ENCODE peak calls at places on chromosomes 11 and 22, in four cellular contexts. E, Z, C and D are unnamed samples.
A peak's percentile ranks its signal among the peaks of the same experiment; 100 is the strongest.

GRCh38 chr11:75325713-75326438 is 25.6 kb downstream of the ARRB1 start:
- DNase-seq in E (peak; percentile 62), Z (no peak), C (no peak), D (no peak)

GRCh38 chr11:109967121-109967520 is 126.1 kb upstream of the ZC3H12C start:
- DNase-seq in E (no peak), Z (no peak), C (no peak), D (no peak)

GRCh38 chr11:95835768-95836488 is 45.6 kb downstream of the CEP57 start:
- DNase-seq in E (peak; percentile 56), Z (peak; percentile 52), C (peak; percentile 80), D (peak; percentile 35)

GRCh38 chr11:25317221-25317620 is 820.4 kb downstream of the LUZP2 start:
- DNase-seq in E (no peak), Z (no peak), C (no peak), D (no peak)

GRCh38 chr11:117876341-117877119 is at the start of gene FXYD6:
- DNase-seq in E (no peak), Z (no peak), C (no peak), D (no peak)

GRCh38 chr11:69943066-69943465 is 123.8 kb upstream of the FGF3 start:
- DNase-seq in E (peak; percentile 16), Z (peak; percentile 42), C (no peak), D (peak; percentile 61)

GRCh38 chr11:93529707-93530467 is 13.3 kb downstream of the SMCO4 start:
- DNase-seq in E (peak; percentile 66), Z (no peak), C (no peak), D (no peak)

GRCh38 chr11:127454856-127455255 is 454.3 kb upstream of the KIRREL3 start:
- DNase-seq in E (no peak), Z (no peak), C (no peak), D (no peak)

GRCh38 chr22:47398491-47398890 is 636.0 kb downstream of the TBC1D22A start:
- DNase-seq in E (no peak), Z (peak; percentile 22), C (no peak), D (no peak)

GRCh38 chr11:66100272-66101037 is 30.4 kb downstream of the PACS1 start:
- DNase-seq in E (peak; percentile 79), Z (peak; percentile 52), C (peak; percentile 78), D (peak; percentile 78)

GRCh38 chr11:1760351-1761109 is 3.2 kb downstream of the CTSD start:
- DNase-seq in E (peak; percentile 92), Z (no peak), C (no peak), D (peak; percentile 90)

GRCh38 chr11:8775341-8776133 is 92.9 kb downstream of the RPL27A start:
- DNase-seq in E (no peak), Z (no peak), C (peak; percentile 65), D (no peak)

GRCh38 chr11:123622576-123622975 is 31.8 kb downstream of the SCN3B start:
- DNase-seq in E (no peak), Z (no peak), C (no peak), D (no peak)

GRCh38 chr11:123611698-123612097 is 42.7 kb downstream of the SCN3B start:
- DNase-seq in E (no peak), Z (no peak), C (no peak), D (no peak)

DNA sequence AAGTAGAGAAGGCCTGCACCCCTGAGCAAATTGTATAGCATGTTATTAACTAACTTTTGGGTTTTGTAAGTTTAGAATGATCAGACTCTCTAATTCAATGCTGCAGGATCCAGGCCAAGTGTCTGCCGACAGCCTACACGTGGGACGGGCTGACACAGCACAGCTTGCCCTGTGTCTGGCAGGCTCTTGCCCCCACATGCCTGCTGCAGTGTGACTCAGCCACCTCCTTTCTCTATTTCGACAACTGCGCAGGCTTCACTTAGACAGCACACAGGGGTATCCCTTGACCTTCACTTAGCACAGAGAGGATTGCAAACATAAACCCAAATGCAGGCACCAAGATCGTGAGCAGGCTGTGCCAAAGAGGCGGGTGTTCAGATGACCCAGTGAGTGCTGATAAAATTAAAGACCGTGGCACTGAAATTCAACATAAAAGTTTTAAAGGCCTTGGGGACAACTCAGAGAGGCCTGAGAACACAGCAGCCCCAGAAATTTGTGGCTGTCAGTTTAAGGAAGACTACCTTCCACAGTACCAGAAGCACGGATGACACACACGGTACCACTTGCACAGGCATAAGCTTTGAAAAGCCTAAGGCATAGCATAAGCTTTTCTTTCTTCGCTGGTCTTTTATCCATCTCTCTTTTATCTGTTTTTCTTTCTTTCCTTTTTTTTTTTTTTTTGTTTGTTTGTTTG is 37.8 kb downstream of the SCN3B start:
- DNase-seq in E (no peak), Z (no peak), C (peak; percentile 18), D (no peak)
- H3K27ac ChIP-seq in E (no peak overlapping the region), Z (no peak overlapping the region), C (no peak overlapping the region), D (no peak overlapping the region)

GRCh38 chr22:27746918-27747317 is 54.6 kb downstream of the MN1 start:
- DNase-seq in E (no peak), Z (no peak), C (no peak), D (no peak)
- H3K4me1 ChIP-seq in E (peaks cover 9% of the 10 kb centered on the region), Z (no peaks in the 10 kb centered on the region), C (no peaks in the 10 kb centered on the region), D (no peaks in the 10 kb centered on the region)

GRCh38 chr11:6747097-6747662 is 24.6 kb downstream of the OR2AG2 start:
- DNase-seq in E (no peak), Z (no peak), C (no peak), D (no peak)
- H3K4me3 ChIP-seq in E (no peak overlapping the region), Z (no peak overlapping the region), C (no peak overlapping the region), D (no peak overlapping the region)

GRCh38 chr22:25623310-25623734 is 58.8 kb downstream of the GRK3 start:
- DNase-seq in E (no peak), Z (no peak), C (no peak), D (no peak)
- H3K27ac ChIP-seq in E (no peak overlapping the region), Z (no peak overlapping the region), C (no peak overlapping the region), D (no peak overlapping the region)

DNA sequence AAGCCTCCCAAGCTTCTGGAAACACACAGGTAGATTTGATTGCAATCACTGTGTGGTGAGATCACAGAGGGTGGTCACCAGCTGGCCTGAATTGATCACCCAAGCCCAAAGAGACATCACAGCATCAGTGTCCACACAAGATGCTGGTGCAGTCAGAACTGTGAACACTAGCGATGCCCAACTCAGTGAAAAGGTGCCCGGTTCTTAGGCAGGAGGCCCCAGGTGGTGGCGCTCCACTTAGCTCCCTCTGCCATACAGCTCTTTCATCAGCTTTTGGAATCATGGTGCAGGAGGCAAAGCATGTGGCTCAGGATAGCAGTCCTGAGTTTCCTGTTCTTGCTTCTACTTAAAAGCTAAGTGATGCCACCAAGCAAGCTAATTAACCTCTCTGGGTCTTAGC is 11.1 kb downstream of the DGCR2 start:
- DNase-seq in E (no peak), Z (no peak), C (no peak), D (no peak)
- H3K4me1 ChIP-seq in E (peaks cover 66% of the 10 kb centered on the region), Z (peaks cover 4% of the 10 kb centered on the region), C (peaks cover 24% of the 10 kb centered on the region), D (peaks cover 8% of the 10 kb centered on the region)

DNA sequence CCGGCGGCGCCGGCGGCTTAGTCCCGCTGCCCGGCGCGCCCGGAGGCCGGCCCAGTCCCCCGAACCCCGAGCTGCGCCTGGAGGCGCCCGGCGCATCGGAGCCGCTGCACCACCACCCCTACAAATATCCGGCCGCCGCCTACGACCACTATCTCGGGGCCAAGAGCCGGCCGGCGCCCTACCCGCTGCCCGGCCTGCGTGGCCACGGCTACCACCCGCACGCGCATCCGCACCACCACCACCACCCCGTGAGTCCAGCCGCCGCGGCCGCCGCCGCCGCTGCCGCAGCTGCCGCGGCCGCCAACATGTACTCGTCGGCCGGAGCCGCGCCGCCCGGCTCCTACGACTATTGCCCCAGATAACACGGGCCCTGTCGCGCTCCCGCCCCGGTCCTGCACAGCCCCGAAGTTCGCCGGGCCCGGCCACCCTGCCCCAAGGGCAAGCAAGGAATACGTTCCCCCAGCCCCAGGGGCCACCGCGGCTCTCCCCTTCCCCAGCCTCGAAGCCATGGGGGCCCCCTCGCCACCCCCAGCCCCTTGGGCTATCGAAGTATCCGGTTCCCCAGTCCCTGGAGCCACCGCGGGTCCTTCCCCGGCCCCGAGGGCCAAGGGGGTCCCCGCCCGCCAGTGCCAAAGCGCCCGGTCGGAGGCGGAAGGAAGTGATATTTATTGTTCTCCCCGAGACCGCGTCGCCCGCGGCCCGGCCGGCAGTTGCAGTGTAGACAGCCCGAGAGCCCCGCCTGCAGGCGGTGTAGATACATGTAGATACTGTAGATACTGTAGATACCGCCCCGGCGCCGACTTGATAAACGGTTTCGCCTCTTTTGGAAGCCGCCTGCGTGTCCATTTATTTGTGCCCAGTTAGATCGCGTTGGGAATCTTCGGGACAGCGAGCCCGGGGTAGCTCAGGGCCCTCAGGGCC is 6.2 kb downstream of the TBX1 start:
- DNase-seq in E (peak; percentile 81), Z (peak; percentile 68), C (no peak), D (peak; percentile 80)
- H3K4me3 ChIP-seq in E (peak overlapping the region; percentile 44), Z (peak overlapping the region; percentile 51), C (peak overlapping the region; percentile 49), D (peak overlapping the region; percentile 29)

GRCh38 chr22:27866136-27867091 is 52.6 kb downstream of the PITPNB start:
- DNase-seq in E (no peak), Z (no peak), C (no peak), D (peak; percentile 41)

GRCh38 chr22:27868738-27869282 is 50.2 kb downstream of the PITPNB start:
- DNase-seq in E (no peak), Z (no peak), C (no peak), D (no peak)

GRCh38 chr22:27870234-27871191 is 48.5 kb downstream of the PITPNB start:
- DNase-seq in E (no peak), Z (no peak), C (no peak), D (no peak)

GRCh38 chr22:27867114-27867957 is 51.7 kb downstream of the PITPNB start:
- DNase-seq in E (no peak), Z (no peak), C (no peak), D (no peak)

GRCh38 chr22:27867958-27868737 is 50.9 kb downstream of the PITPNB start:
- DNase-seq in E (no peak), Z (no peak), C (no peak), D (no peak)
- H3K27ac ChIP-seq in E (peak overlapping the region; percentile 27), Z (peak overlapping the region; percentile 66), C (peak overlapping the region; percentile 60), D (peak overlapping the region; percentile 76)

DNA sequence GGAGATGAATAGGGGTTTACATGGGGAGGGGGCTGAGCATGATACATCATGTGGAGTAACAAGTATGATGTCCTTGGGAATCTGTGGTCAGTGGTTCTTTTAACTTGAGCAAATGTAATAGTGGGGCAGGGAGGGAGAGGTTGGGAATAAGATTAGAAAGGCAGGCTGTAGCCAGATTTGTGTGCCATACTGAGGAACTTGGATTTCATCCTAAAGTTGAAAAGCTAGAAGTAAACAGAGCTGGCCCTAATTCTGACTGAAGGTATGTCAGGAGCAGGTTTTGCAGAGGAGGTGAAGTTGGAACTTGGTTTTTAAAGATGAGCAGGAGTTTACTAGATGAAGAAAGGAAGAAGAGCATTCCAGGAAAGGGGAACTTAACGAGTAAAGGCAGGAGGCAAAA is 108.3 kb upstream of the RRM1 start:
- DNase-seq in E (no peak), Z (no peak), C (no peak), D (no peak)
- H3K4me1 ChIP-seq in E (no peaks in the 10 kb centered on the region), Z (no peaks in the 10 kb centered on the region), C (peaks cover 3% of the 10 kb centered on the region), D (peaks cover 5% of the 10 kb centered on the region)